ENCODE peak calls at places on chromosomes 6 and 20, in nine cellular contexts. K is NCI-H2171 treated with DMSO at 0.1 percent for 48 hours, Q is non-pigmented ciliary epithelial cell, G is SHP77, O is heart left ventricle, T is EH, F is NCI-H1105, P is small intestine, S is NCI-H1436 treated with DMSO at 0.1 percent for 48 hours. I is an unnamed sample.

GRCh38 chr6:106608080-106608668 is 21.1 kb downstream of the RTN4IP1 start:
- DNase-seq in Q (peak; percentile 34), T (peak; percentile 59), F (peak; percentile 7), O (no peak), P (peak; percentile 83), S (peak; percentile 27), G (peak; percentile 58), K (peak; percentile 41), I (no peak)

GRCh38 chr6:160227769-160228161 is 30.9 kb downstream of the SLC22A2 start:
- DNase-seq in T (no peak), F (no peak), Q (no peak), K (no peak), P (no peak), O (no peak), G (no peak), S (no peak), I (no peak)

GRCh38 chr6:25403150-25403549 is 124.0 kb downstream of the CARMIL1 start:
- DNase-seq in F (no peak), O (no peak), P (no peak), Q (no peak), G (no peak), S (no peak), K (no peak), T (no peak), I (no peak)

GRCh38 chr6:153024401-153025017 is 22.0 kb upstream of the MTRF1L start:
- DNase-seq in T (peak; percentile 62), G (peak; percentile 44), S (no peak), F (peak; percentile 58), K (peak; percentile 36), O (no peak), Q (no peak), P (peak; percentile 65), I (peak; percentile 20)

GRCh38 chr6:111909238-111909637 is 36.0 kb upstream of the FYN start:
- DNase-seq in P (no peak), T (no peak), K (no peak), O (no peak), G (no peak), S (no peak), F (no peak), Q (no peak), I (no peak)

GRCh38 chr6:112939543-112939942 is 592.4 kb downstream of the RFPL4B start:
- DNase-seq in Q (no peak), F (peak; percentile 93), T (no peak), K (no peak), G (peak; percentile 27), P (peak; percentile 18), S (peak; percentile 44), O (no peak), I (no peak)

GRCh38 chr6:37051138-37052026 is 45.9 kb downstream of the FGD2 start:
- DNase-seq in G (peak; percentile 68), Q (no peak), F (peak; percentile 85), T (peak; percentile 76), P (peak; percentile 86), K (peak; percentile 83), O (peak; percentile 91), S (no peak), I (peak; percentile 86)

GRCh38 chr20:24102749-24103148 is 114.2 kb upstream of the GGTLC1 start:
- DNase-seq in F (no peak), O (no peak), T (peak; percentile 40), K (no peak), S (no peak), G (no peak), P (no peak), Q (no peak), I (no peak)

GRCh38 chr6:53793318-53793975 is 1.4 kb upstream of the LRRC1 start:
- DNase-seq in O (peak; percentile 35), Q (no peak), F (peak; percentile 68), P (peak; percentile 75), G (peak; percentile 61), T (peak; percentile 68), K (peak; percentile 83), S (no peak), I (no peak)

GRCh38 chr6:16174368-16175078 is 45.6 kb downstream of the MYLIP start:
- DNase-seq in G (no peak), F (no peak), Q (no peak), S (no peak), P (peak; percentile 55), O (no peak), K (no peak), T (no peak), I (no peak)

GRCh38 chr6:75278474-75279077 is 6.0 kb downstream of the TMEM30A start:
- DNase-seq in G (no peak), F (peak; percentile 49), Q (no peak), P (peak; percentile 23), T (no peak), S (no peak), K (no peak), O (no peak), I (no peak)

I was measured in CD4-positive, alpha-beta T cell.